ENCODE peak calls at places on chromosomes 4 and X, in ten cellular contexts. F, L, P, V, U, G, D, A, Y and H are unnamed samples. For H3K4me1, the result is how much of the 10 kb centered on the place peaks cover.

GRCh38 chr4:101271516-101271915 is 75.8 kb downstream of the PPP3CA start:
- DNase-seq in A (no peak), Y (peak), P (no peak), D (no peak), G (no peak), V (no peak), L (no peak), U (no peak), F (no peak), H (no peak)

GRCh38 chrX:25015486-25016360 is at the start of gene ARX:
- DNase-seq in A (no peak), V (peak), D (peak), L (peak), P (peak), G (no peak), Y (peak), F (peak), U (peak), H (no peak)

GRCh38 chr4:3308691-3309090 is 15.9 kb downstream of the RGS12 start:
- DNase-seq in G (no peak), D (no peak), Y (no peak), U (peak), A (no peak), P (no peak), V (peak), F (no peak), L (no peak), H (no peak)

GRCh38 chr4:161583549-161583948 is 580.3 kb downstream of the FSTL5 start:
- DNase-seq in G (no peak), Y (no peak), V (no peak), A (no peak), P (no peak), F (no peak), L (no peak), U (no peak), D (no peak), H (no peak)

GRCh38 chrX:18996536-18996935 is 12.6 kb upstream of the PHKA2 start:
- DNase-seq in U (no peak), L (no peak), G (no peak), Y (no peak), V (no peak), F (no peak), D (no peak), A (no peak), P (no peak), H (no peak)

GRCh38 chr4:74755486-74755885 is 38.8 kb downstream of the BTC start:
- DNase-seq in F (no peak), L (no peak), Y (no peak), A (peak), P (no peak), V (no peak), U (no peak), D (no peak), G (no peak), H (peak)

GRCh38 chr4:153497091-153497531 is 31.0 kb downstream of the TMEM131L start:
- DNase-seq in U (no peak), P (no peak), A (no peak), D (no peak), Y (peak), L (no peak), V (peak), F (no peak), G (peak), H (no peak)

GRCh38 chr4:39591290-39591689 is 47.4 kb downstream of the SMIM14 start:
- DNase-seq in V (peak), Y (peak), L (no peak), D (no peak), G (no peak), U (no peak), P (no peak), A (no peak), F (no peak), H (no peak)

GRCh38 chr4:152936446-152937279 is 540 bp downstream of the FHDC1 start:
- DNase-seq in G (no peak), A (no peak), Y (peak), F (no peak), U (peak), V (no peak), P (peak), D (peak), L (peak), H (no peak)

GRCh38 chr4:42397256-42397634 is at the start of gene SHISA3:
- DNase-seq in Y (no peak), A (no peak), L (peak), V (peak), U (no peak), P (peak), D (peak), G (no peak), F (peak), H (no peak)

DNA sequence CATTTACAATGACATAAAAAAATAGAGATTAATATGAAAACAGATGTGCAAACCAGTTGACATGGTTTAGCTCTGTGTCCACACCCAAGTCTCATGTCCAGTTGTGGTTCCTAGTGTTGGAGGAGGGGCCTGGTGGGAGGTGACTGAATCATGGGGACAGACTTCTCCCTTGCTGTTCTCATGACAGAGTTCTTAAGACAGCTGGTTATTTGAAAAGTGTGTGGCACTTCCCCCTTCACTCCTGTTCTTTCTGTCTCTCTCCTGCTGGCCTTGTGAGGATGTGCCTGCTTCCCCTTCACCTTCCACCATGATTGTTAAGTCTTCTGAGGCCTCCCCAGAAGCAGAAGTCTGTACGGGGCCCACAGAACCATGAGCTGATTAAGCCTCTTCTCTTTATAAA is 23.8 kb downstream of the CNOT6L start:
- DNase-seq in Y (no peak), A (no peak), L (no peak), U (no peak), G (no peak), F (no peak), D (no peak), V (no peak), P (no peak), H (no peak)
- H3K4me1 ChIP-seq in Y (under half), A (under half), L (under half), U (under half), G (half or more), F (half or more), D (under half), V (under half), P (under half), H (under half)

DNA sequence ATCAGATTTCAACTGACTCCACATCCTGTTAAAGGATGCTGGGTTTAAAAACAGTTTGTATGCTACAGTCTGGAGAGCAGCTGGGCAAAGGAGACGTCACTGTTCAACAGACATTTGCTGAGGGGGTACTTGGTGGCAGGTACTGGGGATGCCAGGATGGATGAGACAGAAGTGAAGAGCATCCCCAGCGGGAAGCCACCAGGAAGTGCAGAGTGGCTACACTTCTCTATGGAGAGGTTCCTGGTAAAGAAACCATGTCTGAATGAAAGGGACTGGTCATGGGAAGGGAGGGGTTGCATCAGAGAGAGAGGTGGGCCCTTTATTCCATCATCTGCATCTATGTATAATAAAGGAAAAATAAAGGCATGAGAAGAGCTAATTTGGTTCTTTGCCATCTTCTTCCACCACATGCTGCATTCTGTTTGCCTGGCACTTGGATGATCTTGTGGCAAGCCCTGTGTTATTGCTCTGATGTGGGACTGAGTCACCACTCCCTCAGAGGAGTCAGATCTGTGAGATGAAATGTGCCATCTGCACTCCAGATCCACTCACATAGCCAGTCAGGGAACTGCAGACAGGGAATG is 144.9 kb downstream of the SOWAHB start:
- DNase-seq in L (no peak), D (no peak), Y (peak), U (no peak), A (no peak), F (no peak), V (no peak), P (no peak), G (no peak), H (no peak)
- H3K27ac ChIP-seq in L (no peak), D (peak), Y (peak), U (no peak), A (no peak), F (peak), V (no peak), P (no peak), G (no peak), H (no peak)

GRCh38 chr4:183186803-183187202 is 87.7 kb downstream of the WWC2 start:
- DNase-seq in D (no peak), P (no peak), L (no peak), U (no peak), V (no peak), G (no peak), A (no peak), F (no peak), Y (no peak), H (no peak)
- H3K4me1 ChIP-seq in D (under half), P (under half), L (under half), U (under half), V (under half), G (under half), A (under half), F (half or more), Y (under half), H (under half)

GRCh38 chrX:44227981-44228380 is 115.5 kb downstream of the EFHC2 start:
- DNase-seq in G (no peak), U (no peak), A (no peak), V (no peak), F (no peak), Y (no peak), D (no peak), L (no peak), P (no peak), H (no peak)

GRCh38 chrX:44225667-44226066 is 117.8 kb downstream of the EFHC2 start:
- DNase-seq in L (no peak), G (no peak), Y (no peak), P (no peak), D (no peak), F (no peak), V (no peak), U (no peak), A (no peak), H (no peak)

GRCh38 chrX:44224760-44225159 is 118.7 kb downstream of the EFHC2 start:
- DNase-seq in D (no peak), A (no peak), P (no peak), G (no peak), F (no peak), U (no peak), V (peak), L (no peak), Y (no peak), H (no peak)

GRCh38 chrX:44232100-44232499 is 111.4 kb downstream of the EFHC2 start:
- DNase-seq in U (no peak), Y (no peak), P (no peak), G (no peak), V (no peak), L (no peak), A (no peak), D (no peak), F (no peak), H (no peak)

GRCh38 chrX:44228621-44229020 is 114.9 kb downstream of the EFHC2 start:
- DNase-seq in A (no peak), P (no peak), U (no peak), D (no peak), V (no peak), Y (no peak), F (no peak), L (no peak), G (no peak), H (no peak)
- H3K27ac ChIP-seq in A (no peak), P (no peak), U (no peak), D (no peak), V (no peak), Y (no peak), F (no peak), L (no peak), G (no peak), H (no peak)

DNA sequence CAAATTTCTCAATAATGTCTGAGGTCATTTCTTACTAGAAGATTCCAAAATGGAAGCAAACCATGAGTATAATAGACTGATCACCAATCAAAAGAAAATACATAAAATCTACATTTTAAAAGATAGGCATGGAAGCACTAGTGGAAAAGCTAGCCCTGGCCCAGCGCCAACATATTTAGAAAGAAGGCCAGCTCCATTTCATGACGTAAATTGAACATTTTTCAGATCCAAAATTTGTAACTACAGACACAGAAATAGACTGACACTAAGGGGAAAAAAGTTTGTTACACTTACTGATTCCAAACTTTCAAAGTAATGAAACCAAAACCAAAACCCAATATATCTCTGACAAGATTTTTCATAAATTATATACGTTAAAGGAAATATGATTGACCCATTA is 117.7 kb downstream of the ADAMTS3 start:
- DNase-seq in G (no peak), L (peak), F (peak), Y (no peak), U (peak), P (no peak), V (no peak), D (peak), A (peak), H (no peak)
- H3K4me1 ChIP-seq in G (under half), L (under half), F (under half), Y (under half), U (under half), P (under half), V (under half), D (under half), A (under half), H (under half)

GRCh38 chrX:131704136-131704695 is 160.3 kb downstream of the OR13H1 start:
- DNase-seq in A (peak), Y (peak), D (peak), V (peak), F (no peak), P (no peak), G (no peak), U (peak), L (peak), H (peak)
- H3K27ac ChIP-seq in A (no peak), Y (peak), D (no peak), V (no peak), F (no peak), P (no peak), G (peak), U (peak), L (peak), H (peak)

GRCh38 chr4:119302073-119302832 is 19.7 kb downstream of the FABP2 start:
- DNase-seq in G (no peak), A (no peak), L (no peak), P (no peak), Y (no peak), U (no peak), V (no peak), D (no peak), F (no peak), H (no peak)

GRCh38 chr4:119300388-119301131 is 21.4 kb downstream of the FABP2 start:
- DNase-seq in A (peak), U (peak), F (peak), D (peak), P (peak), Y (peak), G (peak), L (peak), V (peak), H (peak)

GRCh38 chr4:119297795-119298194 is 24.1 kb downstream of the FABP2 start:
- DNase-seq in P (no peak), A (no peak), F (no peak), V (no peak), G (no peak), Y (no peak), L (no peak), D (no peak), U (no peak), H (no peak)

GRCh38 chr4:119300072-119300387 is 21.9 kb downstream of the FABP2 start:
- DNase-seq in L (peak), Y (no peak), U (peak), F (peak), G (peak), V (peak), P (no peak), A (peak), D (peak), H (peak)

DNA sequence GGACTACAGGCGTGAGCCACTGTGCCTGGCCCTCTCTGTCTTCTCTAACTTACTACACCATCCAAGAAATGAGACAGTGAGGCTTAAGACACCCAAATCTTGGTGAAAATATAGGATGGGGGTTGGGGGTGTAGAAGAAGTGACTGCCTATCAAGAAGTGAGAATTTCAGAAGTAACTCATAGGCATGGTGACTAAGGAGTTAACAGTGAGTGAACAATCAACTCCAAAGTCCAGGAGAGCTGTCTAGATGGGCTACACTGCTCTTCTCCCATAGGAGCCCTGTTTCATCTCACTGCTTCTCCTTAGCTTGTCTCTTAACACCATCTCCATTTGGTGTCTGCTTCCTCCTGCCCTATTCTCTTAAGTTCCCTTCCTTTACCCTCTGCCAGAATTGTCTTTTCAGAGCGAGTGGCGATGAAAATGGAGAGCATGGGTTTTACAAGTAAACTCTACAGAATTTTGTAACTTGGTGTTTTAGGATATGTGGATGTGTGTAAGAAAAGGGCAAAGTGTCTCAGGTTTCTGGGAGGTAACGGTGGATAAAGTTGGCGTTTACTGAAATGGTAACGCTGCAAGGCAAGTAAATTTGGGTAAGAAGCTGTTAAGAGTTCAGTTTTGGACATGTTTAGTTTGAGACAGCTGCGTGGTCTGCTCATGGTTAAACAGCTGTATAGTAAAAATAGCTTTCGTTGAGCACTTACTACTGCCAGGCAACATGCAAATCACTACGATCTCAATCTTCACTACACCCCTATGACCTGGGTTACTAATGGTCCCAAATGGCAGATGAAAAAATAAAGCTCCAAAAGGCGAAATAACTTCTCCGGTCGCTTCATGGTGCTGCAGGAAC is 22.5 kb downstream of the FABP2 start:
- DNase-seq in P (no peak), D (no peak), A (no peak), L (no peak), F (no peak), G (no peak), V (peak), U (no peak), Y (peak), H (no peak)
- H3K4me1 ChIP-seq in P (under half), D (under half), A (under half), L (under half), F (half or more), G (under half), V (under half), U (under half), Y (under half), H (under half)